ENCODE peak calls at places on chromosomes 4 and X, in six cellular contexts. One of them, this sample, is unnamed.

GRCh38 chr4:22476011-22476410 is 39.9 kb downstream of the ADGRA3 start:
- DNase-seq in CD8-positive, alpha-beta T cell: no peak
- DNase-seq in activated CD4-positive, alpha-beta T cell treated with anti-CD3 and anti-CD28 coated beads for 48 hours: no peak
- DNase-seq in stimulated activated CD4-positive, alpha-beta T cell treated with anti-CD3 and anti-CD28 coated beads, Interleukin-2, amount 100 ng/mL, for 24 hours: no peak
- DNase-seq in CD4-positive, alpha-beta T cell: no peak
- DNase-seq in cardiac muscle cell: no peak
- DNase-seq in this sample: no peak

GRCh38 chr4:124804584-124804983 is 92.1 kb upstream of the ANKRD50 start:
- DNase-seq in CD8-positive, alpha-beta T cell: no peak
- DNase-seq in activated CD4-positive, alpha-beta T cell treated with anti-CD3 and anti-CD28 coated beads for 48 hours: no peak
- DNase-seq in stimulated activated CD4-positive, alpha-beta T cell treated with anti-CD3 and anti-CD28 coated beads, Interleukin-2, amount 100 ng/mL, for 24 hours: no peak
- DNase-seq in CD4-positive, alpha-beta T cell: no peak
- DNase-seq in cardiac muscle cell: no peak
- DNase-seq in this sample: no peak

GRCh38 chr4:142406051-142406549 is 440.0 kb downstream of the INPP4B start:
- DNase-seq in CD8-positive, alpha-beta T cell: no peak
- DNase-seq in activated CD4-positive, alpha-beta T cell treated with anti-CD3 and anti-CD28 coated beads for 48 hours: peak
- DNase-seq in stimulated activated CD4-positive, alpha-beta T cell treated with anti-CD3 and anti-CD28 coated beads, Interleukin-2, amount 100 ng/mL, for 24 hours: no peak
- DNase-seq in CD4-positive, alpha-beta T cell: no peak
- DNase-seq in cardiac muscle cell: peak
- DNase-seq in this sample: no peak

GRCh38 chr4:5712517-5712916 is 1.5 kb downstream of the EVC start:
- DNase-seq in CD8-positive, alpha-beta T cell: no peak
- DNase-seq in activated CD4-positive, alpha-beta T cell treated with anti-CD3 and anti-CD28 coated beads for 48 hours: peak
- DNase-seq in stimulated activated CD4-positive, alpha-beta T cell treated with anti-CD3 and anti-CD28 coated beads, Interleukin-2, amount 100 ng/mL, for 24 hours: peak
- DNase-seq in CD4-positive, alpha-beta T cell: no peak
- DNase-seq in cardiac muscle cell: peak
- DNase-seq in this sample: peak

GRCh38 chr4:30867427-30867826 is 147.3 kb downstream of the PCDH7 start:
- DNase-seq in CD8-positive, alpha-beta T cell: no peak
- DNase-seq in activated CD4-positive, alpha-beta T cell treated with anti-CD3 and anti-CD28 coated beads for 48 hours: no peak
- DNase-seq in stimulated activated CD4-positive, alpha-beta T cell treated with anti-CD3 and anti-CD28 coated beads, Interleukin-2, amount 100 ng/mL, for 24 hours: no peak
- DNase-seq in CD4-positive, alpha-beta T cell: no peak
- DNase-seq in cardiac muscle cell: no peak
- DNase-seq in this sample: no peak

GRCh38 chr4:56757821-56758400 is 63.6 kb downstream of the SPINK2 start:
- DNase-seq in CD8-positive, alpha-beta T cell: peak
- DNase-seq in activated CD4-positive, alpha-beta T cell treated with anti-CD3 and anti-CD28 coated beads for 48 hours: peak
- DNase-seq in stimulated activated CD4-positive, alpha-beta T cell treated with anti-CD3 and anti-CD28 coated beads, Interleukin-2, amount 100 ng/mL, for 24 hours: peak
- DNase-seq in CD4-positive, alpha-beta T cell: peak
- DNase-seq in cardiac muscle cell: peak
- DNase-seq in this sample: peak

GRCh38 chrX:74119016-74119910 is 184.7 kb upstream of the ZCCHC13 start:
- DNase-seq in CD8-positive, alpha-beta T cell: no peak
- DNase-seq in activated CD4-positive, alpha-beta T cell treated with anti-CD3 and anti-CD28 coated beads for 48 hours: no peak
- DNase-seq in stimulated activated CD4-positive, alpha-beta T cell treated with anti-CD3 and anti-CD28 coated beads, Interleukin-2, amount 100 ng/mL, for 24 hours: no peak
- DNase-seq in CD4-positive, alpha-beta T cell: no peak
- DNase-seq in cardiac muscle cell: peak
- DNase-seq in this sample: no peak

GRCh38 chrX:38312436-38312835 is 14.9 kb downstream of the RPGR start:
- DNase-seq in CD8-positive, alpha-beta T cell: no peak
- DNase-seq in activated CD4-positive, alpha-beta T cell treated with anti-CD3 and anti-CD28 coated beads for 48 hours: no peak
- DNase-seq in stimulated activated CD4-positive, alpha-beta T cell treated with anti-CD3 and anti-CD28 coated beads, Interleukin-2, amount 100 ng/mL, for 24 hours: no peak
- DNase-seq in CD4-positive, alpha-beta T cell: no peak
- DNase-seq in cardiac muscle cell: peak
- DNase-seq in this sample: no peak

GRCh38 chr4:95318044-95318443 is 230.7 kb downstream of the UNC5C start:
- DNase-seq in CD8-positive, alpha-beta T cell: no peak
- DNase-seq in activated CD4-positive, alpha-beta T cell treated with anti-CD3 and anti-CD28 coated beads for 48 hours: no peak
- DNase-seq in stimulated activated CD4-positive, alpha-beta T cell treated with anti-CD3 and anti-CD28 coated beads, Interleukin-2, amount 100 ng/mL, for 24 hours: no peak
- DNase-seq in CD4-positive, alpha-beta T cell: no peak
- DNase-seq in cardiac muscle cell: no peak
- DNase-seq in this sample: no peak

GRCh38 chrX:5113128-5113527 is 1115.5 kb downstream of the NLGN4X start:
- DNase-seq in CD8-positive, alpha-beta T cell: no peak
- DNase-seq in activated CD4-positive, alpha-beta T cell treated with anti-CD3 and anti-CD28 coated beads for 48 hours: no peak
- DNase-seq in stimulated activated CD4-positive, alpha-beta T cell treated with anti-CD3 and anti-CD28 coated beads, Interleukin-2, amount 100 ng/mL, for 24 hours: no peak
- DNase-seq in CD4-positive, alpha-beta T cell: no peak
- DNase-seq in cardiac muscle cell: no peak
- DNase-seq in this sample: no peak

GRCh38 chr4:57614533-57614932 is 504.3 kb upstream of the IGFBP7 start:
- DNase-seq in CD8-positive, alpha-beta T cell: no peak
- DNase-seq in activated CD4-positive, alpha-beta T cell treated with anti-CD3 and anti-CD28 coated beads for 48 hours: no peak
- DNase-seq in stimulated activated CD4-positive, alpha-beta T cell treated with anti-CD3 and anti-CD28 coated beads, Interleukin-2, amount 100 ng/mL, for 24 hours: no peak
- DNase-seq in CD4-positive, alpha-beta T cell: no peak
- DNase-seq in cardiac muscle cell: no peak
- DNase-seq in this sample: no peak

GRCh38 chr4:56619160-56619559 is 61.9 kb downstream of the HOPX start:
- DNase-seq in CD8-positive, alpha-beta T cell: no peak
- DNase-seq in activated CD4-positive, alpha-beta T cell treated with anti-CD3 and anti-CD28 coated beads for 48 hours: peak
- DNase-seq in stimulated activated CD4-positive, alpha-beta T cell treated with anti-CD3 and anti-CD28 coated beads, Interleukin-2, amount 100 ng/mL, for 24 hours: no peak
- DNase-seq in CD4-positive, alpha-beta T cell: no peak
- DNase-seq in cardiac muscle cell: peak
- DNase-seq in this sample: no peak

GRCh38 chrX:154022716-154023115 is 3.0 kb upstream of the IRAK1 start:
- DNase-seq in CD8-positive, alpha-beta T cell: no peak
- DNase-seq in activated CD4-positive, alpha-beta T cell treated with anti-CD3 and anti-CD28 coated beads for 48 hours: no peak
- DNase-seq in stimulated activated CD4-positive, alpha-beta T cell treated with anti-CD3 and anti-CD28 coated beads, Interleukin-2, amount 100 ng/mL, for 24 hours: no peak
- DNase-seq in CD4-positive, alpha-beta T cell: no peak
- DNase-seq in cardiac muscle cell: no peak
- DNase-seq in this sample: no peak

GRCh38 chr4:170274616-170275015 is 184.9 kb upstream of the AADAT start:
- DNase-seq in CD8-positive, alpha-beta T cell: no peak
- DNase-seq in activated CD4-positive, alpha-beta T cell treated with anti-CD3 and anti-CD28 coated beads for 48 hours: no peak
- DNase-seq in stimulated activated CD4-positive, alpha-beta T cell treated with anti-CD3 and anti-CD28 coated beads, Interleukin-2, amount 100 ng/mL, for 24 hours: no peak
- DNase-seq in CD4-positive, alpha-beta T cell: no peak
- DNase-seq in cardiac muscle cell: no peak
- DNase-seq in this sample: no peak

GRCh38 chr4:4663028-4663427 is 121.2 kb upstream of the STX18 start:
- DNase-seq in CD8-positive, alpha-beta T cell: no peak
- DNase-seq in activated CD4-positive, alpha-beta T cell treated with anti-CD3 and anti-CD28 coated beads for 48 hours: no peak
- DNase-seq in stimulated activated CD4-positive, alpha-beta T cell treated with anti-CD3 and anti-CD28 coated beads, Interleukin-2, amount 100 ng/mL, for 24 hours: no peak
- DNase-seq in CD4-positive, alpha-beta T cell: no peak
- DNase-seq in cardiac muscle cell: peak
- DNase-seq in this sample: no peak

GRCh38 chr4:71221510-71222466 is 117.0 kb upstream of the SLC4A4 start:
- DNase-seq in CD8-positive, alpha-beta T cell: no peak
- DNase-seq in activated CD4-positive, alpha-beta T cell treated with anti-CD3 and anti-CD28 coated beads for 48 hours: no peak
- DNase-seq in stimulated activated CD4-positive, alpha-beta T cell treated with anti-CD3 and anti-CD28 coated beads, Interleukin-2, amount 100 ng/mL, for 24 hours: no peak
- DNase-seq in CD4-positive, alpha-beta T cell: no peak
- DNase-seq in cardiac muscle cell: no peak
- DNase-seq in this sample: no peak

GRCh38 chr4:122480023-122480422 is 23.5 kb upstream of the IL2 start:
- DNase-seq in CD8-positive, alpha-beta T cell: no peak
- DNase-seq in activated CD4-positive, alpha-beta T cell treated with anti-CD3 and anti-CD28 coated beads for 48 hours: no peak
- DNase-seq in stimulated activated CD4-positive, alpha-beta T cell treated with anti-CD3 and anti-CD28 coated beads, Interleukin-2, amount 100 ng/mL, for 24 hours: no peak
- DNase-seq in CD4-positive, alpha-beta T cell: no peak
- DNase-seq in cardiac muscle cell: peak
- DNase-seq in this sample: no peak